ENCODE peak calls at places on chromosomes 3 and 15, in seven cellular contexts. One of them, this sample, is unnamed.

GRCh38 chr3:122660575-122660974 is 20.1 kb upstream of the PARP14 start:
- DNase-seq in GM10248: no peak
- DNase-seq in Calu3: no peak
- DNase-seq in astrocyte of the spinal cord: no peak
- DNase-seq in neural progenitor cell: peak
- DNase-seq in AG04449: no peak
- DNase-seq in lower leg skin: no peak
- DNase-seq in this sample: peak

GRCh38 chr3:175431396-175431795 is 572.3 kb downstream of the NAALADL2 start:
- DNase-seq in Calu3: no peak
- DNase-seq in AG04449: peak
- DNase-seq in neural progenitor cell: peak
- DNase-seq in lower leg skin: no peak
- DNase-seq in astrocyte of the spinal cord: peak
- DNase-seq in GM10248: no peak
- DNase-seq in this sample: no peak

GRCh38 chr15:68055224-68055705 is 1.1 kb downstream of the PIAS1 start:
- DNase-seq in lower leg skin: no peak
- DNase-seq in neural progenitor cell: peak
- DNase-seq in Calu3: peak
- DNase-seq in astrocyte of the spinal cord: peak
- DNase-seq in GM10248: peak
- DNase-seq in AG04449: no peak
- DNase-seq in this sample: no peak

GRCh38 chr3:27194494-27194893 is 174.7 kb downstream of the NEK10 start:
- DNase-seq in lower leg skin: no peak
- DNase-seq in Calu3: no peak
- DNase-seq in neural progenitor cell: no peak
- DNase-seq in GM10248: no peak
- DNase-seq in AG04449: no peak
- DNase-seq in astrocyte of the spinal cord: peak
- DNase-seq in this sample: no peak

GRCh38 chr3:138547342-138547975 is 46.6 kb downstream of the CEP70 start:
- DNase-seq in lower leg skin: no peak
- DNase-seq in astrocyte of the spinal cord: no peak
- DNase-seq in neural progenitor cell: no peak
- DNase-seq in Calu3: no peak
- DNase-seq in GM10248: no peak
- DNase-seq in AG04449: no peak
- DNase-seq in this sample: no peak

GRCh38 chr3:139629033-139629432 is 48.7 kb downstream of the NMNAT3 start:
- DNase-seq in Calu3: peak
- DNase-seq in AG04449: no peak
- DNase-seq in astrocyte of the spinal cord: no peak
- DNase-seq in GM10248: peak
- DNase-seq in neural progenitor cell: peak
- DNase-seq in lower leg skin: no peak
- DNase-seq in this sample: no peak

GRCh38 chr3:192986399-192986798 is 68.7 kb upstream of the MB21D2 start:
- DNase-seq in astrocyte of the spinal cord: no peak
- DNase-seq in AG04449: peak
- DNase-seq in lower leg skin: no peak
- DNase-seq in GM10248: no peak
- DNase-seq in neural progenitor cell: no peak
- DNase-seq in Calu3: no peak
- DNase-seq in this sample: no peak

GRCh38 chr15:80934761-80935221 is 54.8 kb downstream of the MESD start:
- DNase-seq in neural progenitor cell: no peak
- DNase-seq in astrocyte of the spinal cord: peak
- DNase-seq in lower leg skin: no peak
- DNase-seq in AG04449: no peak
- DNase-seq in Calu3: no peak
- DNase-seq in GM10248: no peak
- DNase-seq in this sample: no peak

GRCh38 chr15:81835731-81836130 is 210.1 kb downstream of the MEX3B start:
- DNase-seq in lower leg skin: no peak
- DNase-seq in Calu3: no peak
- DNase-seq in neural progenitor cell: no peak
- DNase-seq in AG04449: no peak
- DNase-seq in astrocyte of the spinal cord: no peak
- DNase-seq in GM10248: no peak
- DNase-seq in this sample: no peak

GRCh38 chr15:79339588-79340314 is 28.8 kb downstream of the TMED3 start:
- DNase-seq in AG04449: peak
- DNase-seq in neural progenitor cell: peak
- DNase-seq in Calu3: no peak
- DNase-seq in lower leg skin: no peak
- DNase-seq in astrocyte of the spinal cord: peak
- DNase-seq in GM10248: peak
- DNase-seq in this sample: no peak

GRCh38 chr3:79326642-79327041 is 441.2 kb downstream of the ROBO1 start:
- DNase-seq in astrocyte of the spinal cord: no peak
- DNase-seq in Calu3: no peak
- DNase-seq in GM10248: no peak
- DNase-seq in lower leg skin: no peak
- DNase-seq in neural progenitor cell: no peak
- DNase-seq in AG04449: no peak
- DNase-seq in this sample: no peak

GRCh38 chr3:45435961-45436360 is 47.6 kb downstream of the LARS2 start:
- DNase-seq in astrocyte of the spinal cord: no peak
- DNase-seq in neural progenitor cell: no peak
- DNase-seq in Calu3: no peak
- DNase-seq in lower leg skin: no peak
- DNase-seq in GM10248: no peak
- DNase-seq in AG04449: no peak
- DNase-seq in this sample: no peak

GRCh38 chr3:21216598-21216997 is 534.4 kb downstream of the ZNF385D start:
- DNase-seq in Calu3: peak
- DNase-seq in AG04449: no peak
- DNase-seq in neural progenitor cell: peak
- DNase-seq in lower leg skin: no peak
- DNase-seq in astrocyte of the spinal cord: peak
- DNase-seq in GM10248: no peak
- DNase-seq in this sample: no peak

GRCh38 chr3:187848396-187848795 is 103.1 kb upstream of the BCL6 start:
- DNase-seq in AG04449: no peak
- DNase-seq in Calu3: no peak
- DNase-seq in GM10248: no peak
- DNase-seq in astrocyte of the spinal cord: no peak
- DNase-seq in neural progenitor cell: no peak
- DNase-seq in lower leg skin: no peak
- DNase-seq in this sample: no peak

GRCh38 chr3:194824100-194824499 is 138.4 kb downstream of the FAM43A start:
- DNase-seq in astrocyte of the spinal cord: no peak
- DNase-seq in AG04449: no peak
- DNase-seq in Calu3: no peak
- DNase-seq in lower leg skin: no peak
- DNase-seq in neural progenitor cell: no peak
- DNase-seq in GM10248: no peak
- DNase-seq in this sample: no peak

GRCh38 chr3:177370396-177370795 is 173.1 kb upstream of the TBL1XR1 start:
- DNase-seq in Calu3: no peak
- DNase-seq in neural progenitor cell: no peak
- DNase-seq in GM10248: no peak
- DNase-seq in lower leg skin: no peak
- DNase-seq in AG04449: no peak
- DNase-seq in astrocyte of the spinal cord: no peak
- DNase-seq in this sample: no peak

GRCh38 chr3:54341811-54342210 is 219.5 kb downstream of the CACNA2D3 start:
- DNase-seq in lower leg skin: no peak
- DNase-seq in Calu3: no peak
- DNase-seq in GM10248: no peak
- DNase-seq in neural progenitor cell: no peak
- DNase-seq in astrocyte of the spinal cord: no peak
- DNase-seq in AG04449: no peak
- DNase-seq in this sample: no peak

GRCh38 chr3:28502555-28502954 is 153.9 kb upstream of the AZI2 start:
- DNase-seq in Calu3: no peak
- DNase-seq in neural progenitor cell: peak
- DNase-seq in astrocyte of the spinal cord: no peak
- DNase-seq in GM10248: no peak
- DNase-seq in lower leg skin: no peak
- DNase-seq in AG04449: no peak
- DNase-seq in this sample: no peak

GRCh38 chr3:24149032-24149431 is 203.9 kb downstream of the NR1D2 start:
- DNase-seq in lower leg skin: no peak
- DNase-seq in AG04449: no peak
- DNase-seq in neural progenitor cell: peak
- DNase-seq in GM10248: no peak
- DNase-seq in Calu3: no peak
- DNase-seq in astrocyte of the spinal cord: no peak
- DNase-seq in this sample: no peak
- TF ChIP-seq CTCF in lower leg skin: no peak
- TF ChIP-seq CTCF in AG04449: no peak
- TF ChIP-seq CTCF in neural progenitor cell: peak
- TF ChIP-seq CTCF in GM10248: no peak
- TF ChIP-seq CTCF in Calu3: peak
- TF ChIP-seq CTCF in astrocyte of the spinal cord: no peak
- TF ChIP-seq CTCF in this sample: peak

DNA sequence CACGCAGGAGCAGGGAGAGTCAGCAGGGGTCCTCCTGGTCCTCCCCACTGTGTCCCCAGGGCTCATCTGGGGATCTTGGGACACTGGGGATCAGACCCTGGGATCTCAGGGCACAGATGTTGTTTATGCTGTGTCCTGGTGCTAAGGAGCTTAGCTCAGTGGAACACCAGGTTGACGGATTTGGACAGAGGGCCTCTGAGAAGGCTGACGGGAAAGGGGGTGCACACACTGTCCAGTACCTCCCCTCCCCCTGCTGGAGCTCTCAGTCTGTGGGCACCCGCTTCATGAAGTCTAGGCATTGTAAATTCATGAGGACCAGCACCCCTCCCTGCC is 21.9 kb upstream of the SEMA3F start:
- DNase-seq in Calu3: no peak
- DNase-seq in astrocyte of the spinal cord: no peak
- DNase-seq in GM10248: no peak
- DNase-seq in neural progenitor cell: no peak
- DNase-seq in lower leg skin: no peak
- DNase-seq in AG04449: no peak
- DNase-seq in this sample: no peak
- TF ChIP-seq CTCF in Calu3: no peak
- TF ChIP-seq CTCF in astrocyte of the spinal cord: no peak
- TF ChIP-seq CTCF in GM10248: no peak
- TF ChIP-seq CTCF in neural progenitor cell: no peak
- TF ChIP-seq CTCF in lower leg skin: no peak
- TF ChIP-seq CTCF in AG04449: no peak
- TF ChIP-seq CTCF in this sample: no peak

GRCh38 chr3:10421996-10422395 is 83.4 kb downstream of the ATP2B2 start:
- DNase-seq in GM10248: no peak
- DNase-seq in neural progenitor cell: no peak
- DNase-seq in astrocyte of the spinal cord: no peak
- DNase-seq in Calu3: no peak
- DNase-seq in AG04449: no peak
- DNase-seq in lower leg skin: no peak
- DNase-seq in this sample: no peak

GRCh38 chr3:10416730-10417300 is 88.6 kb downstream of the ATP2B2 start:
- DNase-seq in GM10248: no peak
- DNase-seq in Calu3: no peak
- DNase-seq in lower leg skin: no peak
- DNase-seq in AG04449: no peak
- DNase-seq in neural progenitor cell: no peak
- DNase-seq in astrocyte of the spinal cord: no peak
- DNase-seq in this sample: no peak

GRCh38 chr3:10420745-10421475 is 84.5 kb downstream of the ATP2B2 start:
- DNase-seq in AG04449: no peak
- DNase-seq in lower leg skin: no peak
- DNase-seq in astrocyte of the spinal cord: no peak
- DNase-seq in Calu3: no peak
- DNase-seq in GM10248: no peak
- DNase-seq in neural progenitor cell: no peak
- DNase-seq in this sample: no peak

GRCh38 chr3:10419637-10420232 is 85.7 kb downstream of the ATP2B2 start:
- DNase-seq in lower leg skin: no peak
- DNase-seq in GM10248: no peak
- DNase-seq in neural progenitor cell: no peak
- DNase-seq in Calu3: no peak
- DNase-seq in astrocyte of the spinal cord: no peak
- DNase-seq in AG04449: no peak
- DNase-seq in this sample: no peak

GRCh38 chr3:10417849-10418248 is 87.5 kb downstream of the ATP2B2 start:
- DNase-seq in astrocyte of the spinal cord: peak
- DNase-seq in neural progenitor cell: peak
- DNase-seq in Calu3: peak
- DNase-seq in GM10248: peak
- DNase-seq in lower leg skin: no peak
- DNase-seq in AG04449: no peak
- DNase-seq in this sample: no peak
- TF ChIP-seq CTCF in astrocyte of the spinal cord: peak
- TF ChIP-seq CTCF in neural progenitor cell: peak
- TF ChIP-seq CTCF in Calu3: no peak
- TF ChIP-seq CTCF in GM10248: peak
- TF ChIP-seq CTCF in lower leg skin: no peak
- TF ChIP-seq CTCF in AG04449: peak
- TF ChIP-seq CTCF in this sample: peak

GRCh38 chr3:114623420-114624046 is 329.7 kb downstream of the TIGIT start:
- DNase-seq in AG04449: no peak
- DNase-seq in GM10248: no peak
- DNase-seq in astrocyte of the spinal cord: no peak
- DNase-seq in lower leg skin: no peak
- DNase-seq in neural progenitor cell: no peak
- DNase-seq in Calu3: no peak
- DNase-seq in this sample: no peak
- TF ChIP-seq CTCF in AG04449: no peak
- TF ChIP-seq CTCF in GM10248: no peak
- TF ChIP-seq CTCF in astrocyte of the spinal cord: no peak
- TF ChIP-seq CTCF in lower leg skin: no peak
- TF ChIP-seq CTCF in neural progenitor cell: no peak
- TF ChIP-seq CTCF in Calu3: no peak
- TF ChIP-seq CTCF in this sample: no peak

GRCh38 chr3:124768812-124769211 is 38.6 kb downstream of the UMPS start:
- DNase-seq in Calu3: peak
- DNase-seq in AG04449: no peak
- DNase-seq in astrocyte of the spinal cord: no peak
- DNase-seq in neural progenitor cell: peak
- DNase-seq in GM10248: peak
- DNase-seq in lower leg skin: no peak
- DNase-seq in this sample: no peak
- TF ChIP-seq CTCF in Calu3: no peak
- TF ChIP-seq CTCF in AG04449: peak
- TF ChIP-seq CTCF in astrocyte of the spinal cord: peak
- TF ChIP-seq CTCF in neural progenitor cell: peak
- TF ChIP-seq CTCF in GM10248: peak
- TF ChIP-seq CTCF in lower leg skin: no peak
- TF ChIP-seq CTCF in this sample: peak

GRCh38 chr3:73432723-73433032 is 192.1 kb downstream of the PDZRN3 start:
- DNase-seq in Calu3: no peak
- DNase-seq in lower leg skin: no peak
- DNase-seq in AG04449: no peak
- DNase-seq in GM10248: no peak
- DNase-seq in neural progenitor cell: no peak
- DNase-seq in astrocyte of the spinal cord: no peak
- DNase-seq in this sample: no peak
- TF ChIP-seq CTCF in Calu3: no peak
- TF ChIP-seq CTCF in lower leg skin: no peak
- TF ChIP-seq CTCF in AG04449: no peak
- TF ChIP-seq CTCF in GM10248: no peak
- TF ChIP-seq CTCF in neural progenitor cell: peak
- TF ChIP-seq CTCF in astrocyte of the spinal cord: no peak
- TF ChIP-seq CTCF in this sample: peak

This sample was measured in type B pancreatic cell.